ENCODE peak calls at places on chromosome 9, in five cellular contexts. J is Peyer's patch, D is foreskin keratinocyte, P is PC-3, T is GM23338. F is an unnamed sample.
A peak's percentile ranks its signal among the peaks of the same experiment; 100 is the strongest.

GRCh38 chr9:31355965-31356364 is 1028.5 kb upstream of the ACO1 start:
- DNase-seq in J (no peak), D (no peak), P (no peak), T (no peak), F (no peak)

GRCh38 chr9:93133641-93134017 is 422 bp downstream of the NINJ1 start:
- DNase-seq in J (peak; percentile 89), D (no peak), P (peak; percentile 42), T (peak; percentile 65), F (no peak)

GRCh38 chr9:113931140-113931539 is 55.0 kb downstream of the ZNF618 start:
- DNase-seq in J (no peak), D (no peak), P (no peak), T (no peak), F (no peak)

GRCh38 chr9:89022071-89022721 is 30.9 kb downstream of the S1PR3 start:
- DNase-seq in J (no peak), D (no peak), P (peak; percentile 72), T (peak; percentile 23), F (no peak)

GRCh38 chr9:17063535-17064135 is 71.2 kb upstream of the CNTLN start:
- DNase-seq in J (peak; percentile 56), D (peak; percentile 42), P (peak; percentile 70), T (peak; percentile 83), F (peak; percentile 42)

GRCh38 chr9:35842020-35842745 is 13.2 kb downstream of the TMEM8B start:
- DNase-seq in J (no peak), D (no peak), P (no peak), T (no peak), F (no peak)

GRCh38 chr9:83477571-83477970 is 60.6 kb downstream of the FRMD3 start:
- DNase-seq in J (no peak), D (no peak), P (peak; percentile 4), T (no peak), F (no peak)

GRCh38 chr9:130039504-130040147 is 3.4 kb downstream of the FNBP1 start:
- DNase-seq in J (no peak), D (no peak), P (peak; percentile 12), T (peak; percentile 30), F (no peak)

GRCh38 chr9:104293877-104294276 is 199.8 kb downstream of the SMC2 start:
- DNase-seq in J (no peak), D (no peak), P (no peak), T (no peak), F (no peak)

GRCh38 chr9:94868462-94868861 is 142.0 kb downstream of the AOPEP start:
- DNase-seq in J (no peak), D (no peak), P (no peak), T (no peak), F (no peak)

GRCh38 chr9:35859310-35859994 is 10.7 kb downstream of the OR13J1 start:
- DNase-seq in J (no peak), D (no peak), P (peak; percentile 34), T (no peak), F (no peak)

GRCh38 chr9:21789541-21790037 is 12.8 kb upstream of the MTAP start:
- DNase-seq in J (peak; percentile 81), D (peak; percentile 84), P (peak; percentile 88), T (peak; percentile 87), F (peak; percentile 45)

GRCh38 chr9:6239694-6240093 is 24.1 kb downstream of the IL33 start:
- DNase-seq in J (no peak), D (peak; percentile 35), P (no peak), T (no peak), F (no peak)

GRCh38 chr9:3777137-3777536 is 251.3 kb upstream of the RFX3 start:
- DNase-seq in J (peak; percentile 47), D (no peak), P (peak; percentile 18), T (no peak), F (no peak)

GRCh38 chr9:116137581-116137980 is 16.0 kb upstream of the PAPPA start:
- DNase-seq in J (no peak), D (no peak), P (no peak), T (no peak), F (no peak)

GRCh38 chr9:708556-709432 is 132.7 kb upstream of the DMRT1 start:
- DNase-seq in J (no peak), D (no peak), P (no peak), T (no peak), F (no peak)

DNA sequence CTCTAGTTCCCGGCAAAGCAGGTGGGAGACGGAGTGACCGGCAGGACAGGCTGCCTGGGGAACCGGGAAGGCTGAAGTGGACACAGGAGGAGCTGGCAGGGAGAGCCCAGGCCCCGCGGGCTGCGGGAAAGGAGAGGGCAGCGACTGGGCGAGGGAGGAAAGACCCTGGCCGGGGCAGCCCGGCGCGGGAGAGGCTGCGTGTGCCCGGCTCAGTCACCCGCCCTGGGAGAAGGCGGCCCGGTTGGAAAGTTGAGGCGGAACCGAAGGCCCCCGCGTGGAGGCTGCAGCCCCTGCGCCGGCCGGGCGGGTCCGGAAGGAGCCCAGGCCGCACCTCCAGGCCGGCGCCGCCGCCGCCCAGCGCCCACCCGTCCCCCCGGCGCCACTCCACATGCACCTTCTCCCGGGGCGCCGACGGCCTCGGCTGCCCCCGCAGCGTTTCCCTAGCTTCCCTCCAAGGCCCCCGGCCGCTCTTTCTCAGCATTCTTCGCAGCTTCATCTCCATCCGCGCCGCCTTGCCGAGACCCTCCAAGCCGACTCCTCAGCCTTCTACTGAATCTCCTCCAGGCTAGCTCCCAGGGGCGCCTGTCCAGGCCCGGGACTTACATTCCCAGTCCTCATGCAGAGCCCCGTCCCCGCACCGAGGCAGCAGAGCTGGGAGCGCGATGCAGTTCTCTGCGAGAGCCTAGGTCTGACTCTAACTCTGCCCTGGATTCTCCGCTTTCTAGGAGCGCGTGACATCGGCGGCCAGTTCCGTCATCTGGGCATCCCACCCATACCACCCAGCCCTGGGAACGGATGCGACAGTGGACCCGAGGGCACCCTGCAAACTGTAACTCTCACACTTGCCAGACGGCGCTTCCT is 152.0 kb downstream of the ERCC6L2 start:
- DNase-seq in J (no peak), D (no peak), P (no peak), T (peak; percentile 65), F (peak; percentile 49)
- TF ChIP-seq CTCF in J (no peak), D (no peak), P (no peak), T (no peak), F (no peak)

GRCh38 chr9:80066931-80067330 is 495.2 kb downstream of the TLE4 start:
- DNase-seq in J (no peak), D (no peak), P (no peak), T (no peak), F (no peak)
- H3K27me3 ChIP-seq in J (no peaks in the 10 kb centered on the region), D (peaks cover 17% of the 10 kb centered on the region), P (no peaks in the 10 kb centered on the region), T (no peaks in the 10 kb centered on the region), F (no peaks in the 10 kb centered on the region)

DNA sequence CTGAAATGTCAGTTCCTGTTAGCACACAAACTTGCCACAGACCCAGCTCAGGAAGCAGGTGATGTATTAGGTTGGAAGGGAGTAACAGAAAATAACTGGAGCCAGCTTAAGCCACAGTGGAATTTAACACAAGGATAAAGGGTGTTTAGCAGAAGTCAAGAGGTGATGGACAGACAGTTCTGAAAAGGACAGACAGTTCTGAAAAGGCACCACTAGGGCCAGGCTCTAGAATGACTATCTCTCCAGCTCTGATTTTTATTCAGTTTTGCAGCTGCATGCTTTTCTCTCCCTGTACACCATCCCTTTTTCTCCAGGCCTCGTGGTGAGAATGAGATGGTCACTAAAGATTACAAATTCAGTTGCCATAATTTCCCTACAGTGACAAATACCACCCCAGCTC is 114.5 kb downstream of the ANKRD18B start:
- DNase-seq in J (no peak), D (no peak), P (no peak), T (no peak), F (no peak)
- TF ChIP-seq CTCF in J (no peak), D (no peak), P (no peak), T (no peak), F (no peak)

GRCh38 chr9:121266356-121266755 is 1.6 kb upstream of the GSN start:
- DNase-seq in J (no peak), D (no peak), P (no peak), T (no peak), F (no peak)

GRCh38 chr9:121269030-121269887 is 1.3 kb downstream of the GSN start:
- DNase-seq in J (peak; percentile 72), D (no peak), P (peak; percentile 28), T (peak; percentile 35), F (no peak)

GRCh38 chr9:121267689-121268597 is at the start of gene GSN:
- DNase-seq in J (peak; percentile 89), D (peak; percentile 40), P (peak; percentile 50), T (peak; percentile 88), F (peak; percentile 85)

GRCh38 chr9:121268598-121269029 is 652 bp downstream of the GSN start:
- DNase-seq in J (no peak), D (peak; percentile 44), P (no peak), T (no peak), F (no peak)

DNA sequence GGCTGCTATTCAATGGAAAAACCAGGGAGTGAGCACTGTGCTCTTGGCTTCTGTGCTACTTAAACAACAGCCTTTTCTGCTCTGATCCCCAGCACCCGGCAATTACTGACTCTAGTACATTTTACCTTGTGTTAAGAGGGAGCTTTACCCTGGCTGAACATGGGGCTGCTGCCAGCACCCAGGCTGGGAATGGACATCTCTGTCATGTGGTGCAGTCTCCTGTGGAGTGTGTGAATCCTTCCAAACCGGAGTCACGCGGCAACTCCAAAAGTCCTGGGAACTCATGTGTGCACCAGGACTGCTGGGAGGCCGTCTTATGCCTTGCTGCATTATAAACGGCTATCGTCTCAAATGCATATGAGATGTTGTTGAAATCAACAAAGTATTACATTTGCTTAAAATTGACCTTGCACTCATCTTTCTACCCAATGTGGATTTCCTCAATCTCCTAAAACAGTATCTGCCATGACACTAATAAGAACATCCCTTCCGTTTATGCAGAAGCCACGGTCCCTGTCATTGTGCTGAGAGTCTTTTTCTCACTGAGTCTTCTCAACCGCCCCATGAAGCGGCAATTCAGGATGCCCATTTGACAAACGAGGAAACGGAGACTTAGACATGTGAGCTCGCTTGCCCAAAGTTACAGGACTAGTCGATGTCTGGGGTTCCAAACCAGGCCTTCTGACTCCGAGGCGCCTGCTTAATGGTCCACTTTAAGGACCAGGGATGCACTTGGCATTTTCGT is 884 bp upstream of the GSN start:
- DNase-seq in J (no peak), D (no peak), P (no peak), T (no peak), F (no peak)
- H3K27me3 ChIP-seq in J (no peaks in the 10 kb centered on the region), D (no peaks in the 10 kb centered on the region), P (no peaks in the 10 kb centered on the region), T (peaks cover 48% of the 10 kb centered on the region), F (peaks cover 22% of the 10 kb centered on the region)

GRCh38 chr9:34737677-34738260 is 27.8 kb upstream of the CCL21 start:
- DNase-seq in J (no peak), D (no peak), P (no peak), T (no peak), F (no peak)

GRCh38 chr9:34732886-34733285 is 22.9 kb upstream of the CCL21 start:
- DNase-seq in J (no peak), D (no peak), P (peak; percentile 11), T (no peak), F (no peak)

GRCh38 chr9:34734720-34735119 is 24.8 kb upstream of the CCL21 start:
- DNase-seq in J (no peak), D (no peak), P (no peak), T (no peak), F (no peak)

DNA sequence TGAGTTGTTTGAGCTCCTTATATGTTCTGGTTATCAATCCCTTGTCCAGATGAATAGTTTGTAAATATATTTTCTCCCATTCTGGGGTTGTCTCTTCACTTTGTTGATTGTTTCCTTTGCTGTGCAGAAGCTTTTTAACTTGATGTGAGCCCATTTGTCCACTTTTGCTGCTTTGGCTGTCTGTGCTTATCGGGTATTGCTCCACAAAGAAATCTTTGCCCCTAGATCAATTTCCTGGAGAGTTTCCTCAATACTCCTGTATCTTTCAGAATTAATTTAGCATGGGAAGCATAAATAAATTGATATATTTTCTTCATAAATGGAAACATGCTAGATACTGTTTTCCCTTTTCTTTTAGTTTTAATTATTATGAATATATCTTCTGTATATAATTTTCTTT is 22.5 kb upstream of the CCL21 start:
- DNase-seq in J (no peak), D (no peak), P (no peak), T (no peak), F (no peak)
- TF ChIP-seq CTCF in J (no peak), D (no peak), P (no peak), T (no peak), F (no peak)